ENCODE peak calls at places on chromosomes 13 and 19, in eight cellular contexts. One of them, this sample, is unnamed.

GRCh38 chr19:2330632-2331284 is 2.3 kb downstream of the SPPL2B start:
- DNase-seq in GM23248: no peak
- DNase-seq in OCI-LY7: no peak
- DNase-seq in PC-3: no peak
- DNase-seq in PC-9: no peak
- DNase-seq in Karpas-422: no peak
- DNase-seq in GM23338: no peak
- DNase-seq in HCT116: no peak
- DNase-seq in this sample: peak; percentile 89

GRCh38 chr19:6572217-6572616 is 18.7 kb downstream of the CD70 start:
- DNase-seq in GM23248: no peak
- DNase-seq in OCI-LY7: no peak
- DNase-seq in PC-3: no peak
- DNase-seq in PC-9: no peak
- DNase-seq in Karpas-422: no peak
- DNase-seq in GM23338: peak; percentile 9
- DNase-seq in HCT116: no peak
- DNase-seq in this sample: no peak

GRCh38 chr19:19820774-19821315 is 705 bp downstream of the ZNF506 start:
- DNase-seq in GM23248: peak; percentile 1
- DNase-seq in OCI-LY7: peak; percentile 4
- DNase-seq in PC-3: no peak
- DNase-seq in PC-9: no peak
- DNase-seq in Karpas-422: no peak
- DNase-seq in GM23338: no peak
- DNase-seq in HCT116: no peak
- DNase-seq in this sample: no peak

GRCh38 chr19:1158885-1159448 is 15.1 kb downstream of the SBNO2 start:
- DNase-seq in GM23248: no peak
- DNase-seq in OCI-LY7: no peak
- DNase-seq in PC-3: no peak
- DNase-seq in PC-9: no peak
- DNase-seq in Karpas-422: no peak
- DNase-seq in GM23338: no peak
- DNase-seq in HCT116: no peak
- DNase-seq in this sample: no peak

GRCh38 chr19:28727133-28727834 is 485.7 kb downstream of the UQCRFS1 start:
- DNase-seq in GM23248: peak; percentile 32
- DNase-seq in OCI-LY7: no peak
- DNase-seq in PC-3: no peak
- DNase-seq in PC-9: no peak
- DNase-seq in Karpas-422: no peak
- DNase-seq in GM23338: peak; percentile 85
- DNase-seq in HCT116: no peak
- DNase-seq in this sample: no peak

GRCh38 chr13:42883771-42884170 is 102.4 kb downstream of the FAM216B start:
- DNase-seq in GM23248: peak; percentile 70
- DNase-seq in OCI-LY7: no peak
- DNase-seq in PC-3: peak; percentile 30
- DNase-seq in PC-9: peak; percentile 13
- DNase-seq in Karpas-422: peak; percentile 49
- DNase-seq in GM23338: no peak
- DNase-seq in HCT116: peak; percentile 2
- DNase-seq in this sample: peak; percentile 44

GRCh38 chr13:44879452-44880058 is 109.7 kb downstream of the NUFIP1 start:
- DNase-seq in GM23248: peak; percentile 73
- DNase-seq in OCI-LY7: peak; percentile 43
- DNase-seq in PC-3: peak; percentile 50
- DNase-seq in PC-9: peak; percentile 12
- DNase-seq in Karpas-422: peak; percentile 71
- DNase-seq in GM23338: peak; percentile 51
- DNase-seq in HCT116: peak; percentile 40
- DNase-seq in this sample: peak; percentile 38

GRCh38 chr13:28574617-28575142 is 79.8 kb upstream of the FLT1 start:
- DNase-seq in GM23248: peak; percentile 96
- DNase-seq in OCI-LY7: peak; percentile 13
- DNase-seq in PC-3: peak; percentile 95
- DNase-seq in PC-9: no peak
- DNase-seq in Karpas-422: no peak
- DNase-seq in GM23338: no peak
- DNase-seq in HCT116: peak; percentile 95
- DNase-seq in this sample: peak; percentile 70

GRCh38 chr13:102620512-102620911 is 23.7 kb downstream of the TPP2 start:
- DNase-seq in GM23248: no peak
- DNase-seq in OCI-LY7: no peak
- DNase-seq in PC-3: no peak
- DNase-seq in PC-9: no peak
- DNase-seq in Karpas-422: no peak
- DNase-seq in GM23338: no peak
- DNase-seq in HCT116: no peak
- DNase-seq in this sample: no peak

GRCh38 chr13:80337706-80338105 is 3.2 kb downstream of the SPRY2 start:
- DNase-seq in GM23248: peak; percentile 48
- DNase-seq in OCI-LY7: no peak
- DNase-seq in PC-3: no peak
- DNase-seq in PC-9: no peak
- DNase-seq in Karpas-422: no peak
- DNase-seq in GM23338: no peak
- DNase-seq in HCT116: no peak
- DNase-seq in this sample: no peak

GRCh38 chr13:60572003-60572792 is 175.2 kb downstream of the TDRD3 start:
- DNase-seq in GM23248: peak; percentile 61
- DNase-seq in OCI-LY7: no peak
- DNase-seq in PC-3: peak; percentile 80
- DNase-seq in PC-9: peak; percentile 10
- DNase-seq in Karpas-422: no peak
- DNase-seq in GM23338: peak; percentile 61
- DNase-seq in HCT116: no peak
- DNase-seq in this sample: peak; percentile 18

GRCh38 chr19:6710273-6711077 is 10.0 kb downstream of the C3 start:
- DNase-seq in GM23248: no peak
- DNase-seq in OCI-LY7: no peak
- DNase-seq in PC-3: peak; percentile 40
- DNase-seq in PC-9: no peak
- DNase-seq in Karpas-422: no peak
- DNase-seq in GM23338: peak; percentile 72
- DNase-seq in HCT116: no peak
- DNase-seq in this sample: no peak

GRCh38 chr19:6534451-6535093 is 3.7 kb downstream of the TNFSF9 start:
- DNase-seq in GM23248: no peak
- DNase-seq in OCI-LY7: no peak
- DNase-seq in PC-3: no peak
- DNase-seq in PC-9: no peak
- DNase-seq in Karpas-422: peak; percentile 36
- DNase-seq in GM23338: peak; percentile 65
- DNase-seq in HCT116: no peak
- DNase-seq in this sample: no peak

GRCh38 chr19:5627395-5627904 is 4.6 kb downstream of the SAFB start:
- DNase-seq in GM23248: peak; percentile 68
- DNase-seq in OCI-LY7: peak; percentile 81
- DNase-seq in PC-3: no peak
- DNase-seq in PC-9: no peak
- DNase-seq in Karpas-422: peak; percentile 88
- DNase-seq in GM23338: peak; percentile 38
- DNase-seq in HCT116: no peak
- DNase-seq in this sample: no peak

GRCh38 chr19:51338563-51339312 is 3.2 kb downstream of the VSIG10L start:
- DNase-seq in GM23248: peak; percentile 88
- DNase-seq in OCI-LY7: peak; percentile 87
- DNase-seq in PC-3: peak; percentile 88
- DNase-seq in PC-9: peak; percentile 85
- DNase-seq in Karpas-422: peak; percentile 97
- DNase-seq in GM23338: peak; percentile 95
- DNase-seq in HCT116: peak; percentile 56
- DNase-seq in this sample: peak; percentile 94
- H3K4me3 ChIP-seq in GM23248: peak overlapping the region; percentile 81
- H3K4me3 ChIP-seq in OCI-LY7: peak overlapping the region; percentile 70
- H3K4me3 ChIP-seq in PC-3: peak overlapping the region; percentile 72
- H3K4me3 ChIP-seq in PC-9: peak overlapping the region; percentile 84
- H3K4me3 ChIP-seq in Karpas-422: peak overlapping the region; percentile 66
- H3K4me3 ChIP-seq in GM23338: peak overlapping the region; percentile 62
- H3K4me3 ChIP-seq in HCT116: peak overlapping the region; percentile 67
- H3K4me3 ChIP-seq in this sample: peak overlapping the region; percentile 53

GRCh38 chr19:38195237-38195636 is 28.8 kb downstream of the DPF1 start:
- DNase-seq in GM23248: no peak
- DNase-seq in OCI-LY7: no peak
- DNase-seq in PC-3: no peak
- DNase-seq in PC-9: no peak
- DNase-seq in Karpas-422: no peak
- DNase-seq in GM23338: no peak
- DNase-seq in HCT116: no peak
- DNase-seq in this sample: no peak
- H3K9me2 ChIP-seq in GM23248: no peaks in the 10 kb centered on the region
- H3K9me2 ChIP-seq in OCI-LY7: no peaks in the 10 kb centered on the region
- H3K9me2 ChIP-seq in PC-3: no peaks in the 10 kb centered on the region
- H3K9me2 ChIP-seq in PC-9: no peaks in the 10 kb centered on the region
- H3K9me2 ChIP-seq in Karpas-422: no peaks in the 10 kb centered on the region
- H3K9me2 ChIP-seq in GM23338: no peaks in the 10 kb centered on the region
- H3K9me2 ChIP-seq in HCT116: no peaks in the 10 kb centered on the region
- H3K9me2 ChIP-seq in this sample: no peaks in the 10 kb centered on the region

DNA sequence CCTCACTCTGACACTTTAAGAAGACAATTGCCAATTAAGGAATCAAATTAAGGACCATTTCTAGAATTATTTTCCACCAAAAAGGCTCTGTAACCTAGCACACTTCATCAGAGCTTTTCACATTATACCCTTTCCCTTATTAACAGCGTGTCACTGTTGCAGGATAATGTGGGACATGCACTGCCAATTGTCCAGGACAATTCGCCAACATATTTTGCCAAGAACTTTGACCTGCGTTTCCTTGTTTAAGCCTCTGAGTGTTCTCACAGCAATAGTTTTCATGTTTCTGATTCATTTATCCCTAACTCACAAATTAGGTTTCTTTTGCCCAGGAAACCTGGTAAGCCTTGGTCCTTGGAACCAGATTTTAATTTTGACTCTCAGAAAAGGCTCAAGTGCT is 13.3 kb downstream of the COL4A1 start:
- DNase-seq in GM23248: no peak
- DNase-seq in OCI-LY7: no peak
- DNase-seq in PC-3: no peak
- DNase-seq in PC-9: no peak
- DNase-seq in Karpas-422: no peak
- DNase-seq in GM23338: no peak
- DNase-seq in HCT116: no peak
- DNase-seq in this sample: no peak
- H3K4me3 ChIP-seq in GM23248: no peak overlapping the region
- H3K4me3 ChIP-seq in OCI-LY7: no peak overlapping the region
- H3K4me3 ChIP-seq in PC-3: no peak overlapping the region
- H3K4me3 ChIP-seq in PC-9: no peak overlapping the region
- H3K4me3 ChIP-seq in Karpas-422: no peak overlapping the region
- H3K4me3 ChIP-seq in GM23338: no peak overlapping the region
- H3K4me3 ChIP-seq in HCT116: no peak overlapping the region
- H3K4me3 ChIP-seq in this sample: no peak overlapping the region

GRCh38 chr19:38624822-38625221 is 5.8 kb downstream of the EIF3K start:
- DNase-seq in GM23248: no peak
- DNase-seq in OCI-LY7: no peak
- DNase-seq in PC-3: no peak
- DNase-seq in PC-9: no peak
- DNase-seq in Karpas-422: no peak
- DNase-seq in GM23338: no peak
- DNase-seq in HCT116: no peak
- DNase-seq in this sample: no peak
- H3K9me2 ChIP-seq in GM23248: no peaks in the 10 kb centered on the region
- H3K9me2 ChIP-seq in OCI-LY7: no peaks in the 10 kb centered on the region
- H3K9me2 ChIP-seq in PC-3: no peaks in the 10 kb centered on the region
- H3K9me2 ChIP-seq in PC-9: no peaks in the 10 kb centered on the region
- H3K9me2 ChIP-seq in Karpas-422: no peaks in the 10 kb centered on the region
- H3K9me2 ChIP-seq in GM23338: no peaks in the 10 kb centered on the region
- H3K9me2 ChIP-seq in HCT116: no peaks in the 10 kb centered on the region
- H3K9me2 ChIP-seq in this sample: no peaks in the 10 kb centered on the region

GRCh38 chr19:14164724-14165493 is 28.5 kb upstream of the ASF1B start:
- DNase-seq in GM23248: no peak
- DNase-seq in OCI-LY7: no peak
- DNase-seq in PC-3: no peak
- DNase-seq in PC-9: no peak
- DNase-seq in Karpas-422: no peak
- DNase-seq in GM23338: no peak
- DNase-seq in HCT116: no peak
- DNase-seq in this sample: no peak

GRCh38 chr19:14167013-14167593 is 30.7 kb upstream of the ASF1B start:
- DNase-seq in GM23248: no peak
- DNase-seq in OCI-LY7: no peak
- DNase-seq in PC-3: no peak
- DNase-seq in PC-9: no peak
- DNase-seq in Karpas-422: no peak
- DNase-seq in GM23338: no peak
- DNase-seq in HCT116: no peak
- DNase-seq in this sample: no peak

GRCh38 chr19:14165986-14166385 is 29.6 kb upstream of the ASF1B start:
- DNase-seq in GM23248: no peak
- DNase-seq in OCI-LY7: no peak
- DNase-seq in PC-3: no peak
- DNase-seq in PC-9: no peak
- DNase-seq in Karpas-422: no peak
- DNase-seq in GM23338: no peak
- DNase-seq in HCT116: no peak
- DNase-seq in this sample: no peak

GRCh38 chr19:14167594-14168138 is 31.3 kb upstream of the ASF1B start:
- DNase-seq in GM23248: no peak
- DNase-seq in OCI-LY7: no peak
- DNase-seq in PC-3: no peak
- DNase-seq in PC-9: no peak
- DNase-seq in Karpas-422: peak; percentile 52
- DNase-seq in GM23338: no peak
- DNase-seq in HCT116: no peak
- DNase-seq in this sample: no peak

GRCh38 chr19:14166448-14166847 is 30.1 kb upstream of the ASF1B start:
- DNase-seq in GM23248: no peak
- DNase-seq in OCI-LY7: no peak
- DNase-seq in PC-3: no peak
- DNase-seq in PC-9: no peak
- DNase-seq in Karpas-422: no peak
- DNase-seq in GM23338: no peak
- DNase-seq in HCT116: no peak
- DNase-seq in this sample: no peak
- H3K4me3 ChIP-seq in GM23248: no peak overlapping the region
- H3K4me3 ChIP-seq in OCI-LY7: no peak overlapping the region
- H3K4me3 ChIP-seq in PC-3: no peak overlapping the region
- H3K4me3 ChIP-seq in PC-9: no peak overlapping the region
- H3K4me3 ChIP-seq in Karpas-422: no peak overlapping the region
- H3K4me3 ChIP-seq in GM23338: no peak overlapping the region
- H3K4me3 ChIP-seq in HCT116: no peak overlapping the region
- H3K4me3 ChIP-seq in this sample: no peak overlapping the region

GRCh38 chr19:42287826-42288107 is 14.2 kb upstream of the PRR19 start:
- DNase-seq in GM23248: no peak
- DNase-seq in OCI-LY7: no peak
- DNase-seq in PC-3: no peak
- DNase-seq in PC-9: no peak
- DNase-seq in Karpas-422: no peak
- DNase-seq in GM23338: no peak
- DNase-seq in HCT116: no peak
- DNase-seq in this sample: no peak
- H3K9me2 ChIP-seq in GM23248: no peaks in the 10 kb centered on the region
- H3K9me2 ChIP-seq in OCI-LY7: no peaks in the 10 kb centered on the region
- H3K9me2 ChIP-seq in PC-3: no peaks in the 10 kb centered on the region
- H3K9me2 ChIP-seq in PC-9: no peaks in the 10 kb centered on the region
- H3K9me2 ChIP-seq in Karpas-422: no peaks in the 10 kb centered on the region
- H3K9me2 ChIP-seq in GM23338: no peaks in the 10 kb centered on the region
- H3K9me2 ChIP-seq in HCT116: no peaks in the 10 kb centered on the region
- H3K9me2 ChIP-seq in this sample: no peaks in the 10 kb centered on the region